ENCODE peak calls at places on chromosomes 11 and 22, in five cellular contexts. One of them, this sample, is unnamed.
A peak's percentile ranks its signal among the peaks of the same experiment; 100 is the strongest.

GRCh38 chr11:2576116-2576515 is 123.7 kb downstream of the KCNQ1OT1 start:
- DNase-seq in DND-41: no peak
- DNase-seq in fibroblast of lung: no peak
- DNase-seq in PC-3: no peak
- DNase-seq in neural progenitor cell: no peak
- DNase-seq in this sample: no peak

GRCh38 chr11:17898782-17899181 is 114.1 kb downstream of the SERGEF start:
- DNase-seq in DND-41: no peak
- DNase-seq in neural progenitor cell: no peak
- DNase-seq in PC-3: peak; percentile 10
- DNase-seq in fibroblast of lung: no peak
- DNase-seq in this sample: no peak

GRCh38 chr11:12086271-12087074 is 23.9 kb upstream of the MICAL2 start:
- DNase-seq in DND-41: no peak
- DNase-seq in PC-3: peak; percentile 90
- DNase-seq in neural progenitor cell: no peak
- DNase-seq in fibroblast of lung: peak; percentile 99
- DNase-seq in this sample: peak; percentile 98

GRCh38 chr22:37623075-37624016 is 14.7 kb downstream of the GGA1 start:
- DNase-seq in DND-41: peak; percentile 81
- DNase-seq in neural progenitor cell: peak; percentile 86
- DNase-seq in fibroblast of lung: no peak
- DNase-seq in PC-3: peak; percentile 44
- DNase-seq in this sample: no peak

GRCh38 chr11:96143016-96143670 is 199.9 kb downstream of the MAML2 start:
- DNase-seq in neural progenitor cell: peak; percentile 58
- DNase-seq in fibroblast of lung: peak; percentile 46
- DNase-seq in PC-3: no peak
- DNase-seq in DND-41: no peak
- DNase-seq in this sample: no peak

GRCh38 chr11:46356911-46357482 is 9.7 kb downstream of the DGKZ start:
- DNase-seq in DND-41: no peak
- DNase-seq in fibroblast of lung: peak; percentile 47
- DNase-seq in neural progenitor cell: no peak
- DNase-seq in PC-3: no peak
- DNase-seq in this sample: peak; percentile 29

GRCh38 chr11:114762437-114762836 is 84.1 kb downstream of the NXPE2 start:
- DNase-seq in neural progenitor cell: peak; percentile 83
- DNase-seq in fibroblast of lung: peak; percentile 47
- DNase-seq in PC-3: peak; percentile 75
- DNase-seq in DND-41: peak; percentile 29
- DNase-seq in this sample: peak; percentile 41

GRCh38 chr11:128711136-128711535 is 17.3 kb downstream of the FLI1 start:
- DNase-seq in fibroblast of lung: peak; percentile 88
- DNase-seq in DND-41: no peak
- DNase-seq in neural progenitor cell: no peak
- DNase-seq in PC-3: peak; percentile 88
- DNase-seq in this sample: peak; percentile 85

GRCh38 chr11:72451836-72452376 is 17.6 kb upstream of the CLPB start:
- DNase-seq in DND-41: no peak
- DNase-seq in neural progenitor cell: no peak
- DNase-seq in fibroblast of lung: no peak
- DNase-seq in PC-3: no peak
- DNase-seq in this sample: no peak

GRCh38 chr11:299081-299891 is at the start of gene IFITM5:
- DNase-seq in fibroblast of lung: no peak
- DNase-seq in PC-3: no peak
- DNase-seq in DND-41: no peak
- DNase-seq in neural progenitor cell: no peak
- DNase-seq in this sample: no peak

GRCh38 chr22:29431986-29432385 is 6.4 kb upstream of the RFPL1 start:
- DNase-seq in neural progenitor cell: peak; percentile 39
- DNase-seq in PC-3: no peak
- DNase-seq in DND-41: no peak
- DNase-seq in fibroblast of lung: no peak
- DNase-seq in this sample: no peak

GRCh38 chr11:132874638-132875037 is 657.7 kb downstream of the OPCML start:
- DNase-seq in fibroblast of lung: peak; percentile 96
- DNase-seq in neural progenitor cell: no peak
- DNase-seq in PC-3: peak; percentile 38
- DNase-seq in DND-41: no peak
- DNase-seq in this sample: peak; percentile 96

GRCh38 chr22:46070722-46071450 is 79.4 kb upstream of the PPARA start:
- DNase-seq in fibroblast of lung: peak; percentile 64
- DNase-seq in neural progenitor cell: peak; percentile 73
- DNase-seq in DND-41: no peak
- DNase-seq in PC-3: peak; percentile 70
- DNase-seq in this sample: no peak

GRCh38 chr22:46068908-46069481 is 81.3 kb upstream of the PPARA start:
- DNase-seq in fibroblast of lung: peak; percentile 87
- DNase-seq in DND-41: peak; percentile 66
- DNase-seq in neural progenitor cell: no peak
- DNase-seq in PC-3: peak; percentile 81
- DNase-seq in this sample: peak; percentile 84

GRCh38 chr22:46071451-46072029 is 78.8 kb upstream of the PPARA start:
- DNase-seq in DND-41: peak; percentile 92
- DNase-seq in fibroblast of lung: peak; percentile 95
- DNase-seq in PC-3: peak; percentile 89
- DNase-seq in neural progenitor cell: peak; percentile 74
- DNase-seq in this sample: peak; percentile 90

GRCh38 chr22:46069518-46070214 is 80.7 kb upstream of the PPARA start:
- DNase-seq in neural progenitor cell: no peak
- DNase-seq in PC-3: peak; percentile 92
- DNase-seq in DND-41: peak; percentile 91
- DNase-seq in fibroblast of lung: peak; percentile 91
- DNase-seq in this sample: peak; percentile 86

DNA sequence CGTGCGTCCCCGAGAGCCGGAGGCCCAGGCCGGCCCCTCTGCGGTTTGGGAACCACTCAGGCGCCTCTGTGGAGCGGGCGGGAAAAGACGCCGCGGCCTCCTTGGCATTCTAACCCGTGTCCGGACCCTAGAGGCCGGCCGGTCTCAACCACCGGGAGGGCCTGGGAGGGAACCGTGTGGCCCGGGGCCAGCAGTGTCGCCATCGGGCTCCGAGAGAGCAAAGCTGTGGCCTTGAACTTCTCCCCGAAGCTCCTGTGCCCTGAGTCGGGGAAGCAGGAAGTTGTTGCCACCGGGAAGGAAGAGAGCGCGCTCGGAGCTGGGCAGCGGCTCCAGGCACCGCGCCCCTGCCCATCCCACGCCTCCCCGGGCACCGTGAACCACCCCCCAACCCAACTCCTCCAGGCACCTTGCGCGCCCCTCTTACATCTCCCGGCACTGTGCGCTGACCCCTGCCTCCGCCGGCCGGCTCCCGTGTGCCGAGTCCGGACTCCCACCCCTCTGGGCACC is 80.1 kb upstream of the PPARA start:
- DNase-seq in PC-3: peak; percentile 45
- DNase-seq in neural progenitor cell: peak; percentile 53
- DNase-seq in fibroblast of lung: no peak
- DNase-seq in DND-41: peak; percentile 60
- DNase-seq in this sample: no peak
- TF ChIP-seq EZH2 in PC-3: no peak
- TF ChIP-seq EZH2 in neural progenitor cell: peak; percentile 99
- TF ChIP-seq EZH2 in fibroblast of lung: no peak
- TF ChIP-seq EZH2 in DND-41: no peak
- TF ChIP-seq EZH2 in this sample: no peak

DNA sequence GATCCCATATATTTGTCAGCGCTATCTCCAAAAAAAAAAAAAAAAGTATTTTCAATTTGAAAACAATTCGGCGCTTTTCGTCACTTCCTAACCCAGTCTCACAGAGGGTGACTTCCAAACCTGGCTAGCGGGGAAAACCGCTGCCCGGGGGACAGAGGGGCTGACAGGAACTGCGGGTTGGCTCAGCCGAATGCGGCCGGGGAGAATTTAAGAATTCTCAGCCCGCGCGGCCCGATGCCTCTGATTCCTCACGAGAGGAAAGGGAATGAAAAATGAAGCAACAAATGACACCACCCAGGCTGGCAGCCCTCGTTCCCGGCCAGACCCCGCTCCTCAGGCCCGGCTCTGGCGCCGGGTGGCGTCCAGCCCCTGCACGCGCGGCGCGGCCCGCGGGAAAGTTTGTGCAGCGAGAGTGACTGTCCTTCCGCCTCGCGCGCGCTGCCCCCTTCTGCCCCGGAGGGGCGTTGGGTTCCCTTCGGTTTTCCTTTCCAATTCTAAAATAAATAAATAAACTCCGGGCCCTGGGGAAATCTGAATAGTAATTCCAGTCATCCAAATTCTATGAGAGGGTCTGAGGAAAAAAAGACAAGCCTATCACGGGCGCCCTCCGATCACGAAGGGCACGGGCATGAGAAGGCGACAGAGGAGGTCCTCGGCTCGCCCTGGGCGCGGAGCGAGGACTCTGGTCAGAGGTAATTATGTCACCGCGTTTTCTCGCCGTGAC is 4.8 kb upstream of the PAX6 start:
- DNase-seq in neural progenitor cell: peak; percentile 57
- DNase-seq in fibroblast of lung: peak; percentile 18
- DNase-seq in DND-41: no peak
- DNase-seq in PC-3: no peak
- DNase-seq in this sample: peak; percentile 6
- H2AFZ ChIP-seq in neural progenitor cell: no peak overlapping the region
- H2AFZ ChIP-seq in fibroblast of lung: no peak overlapping the region
- H2AFZ ChIP-seq in DND-41: no peak overlapping the region
- H2AFZ ChIP-seq in PC-3: no peak overlapping the region
- H2AFZ ChIP-seq in this sample: peak overlapping the region; percentile 52

DNA sequence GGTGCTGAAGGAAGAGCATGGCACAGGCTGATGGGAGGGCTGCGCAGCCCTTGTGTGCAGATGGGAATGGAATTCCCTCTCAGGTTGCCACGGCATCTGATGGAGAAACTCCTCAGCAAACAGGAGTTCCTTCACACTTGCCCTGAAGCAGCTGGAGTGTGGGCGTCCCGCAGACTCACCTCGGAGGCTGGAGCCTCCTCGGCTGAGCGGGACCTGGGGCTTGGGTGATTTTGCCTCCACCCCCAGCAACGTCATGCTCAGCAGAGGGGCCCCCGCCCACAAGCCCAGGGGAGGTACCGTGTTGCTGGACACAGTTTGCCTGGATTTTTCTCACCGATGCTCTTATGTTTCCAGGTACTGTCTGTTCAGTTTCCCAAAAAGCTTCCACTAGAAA is 63.4 kb downstream of the MYO7A start:
- DNase-seq in DND-41: no peak
- DNase-seq in PC-3: peak; percentile 16
- DNase-seq in neural progenitor cell: no peak
- DNase-seq in fibroblast of lung: no peak
- DNase-seq in this sample: no peak
- TF ChIP-seq EZH2 in DND-41: no peak
- TF ChIP-seq EZH2 in PC-3: no peak
- TF ChIP-seq EZH2 in neural progenitor cell: no peak
- TF ChIP-seq EZH2 in fibroblast of lung: no peak
- TF ChIP-seq EZH2 in this sample: no peak

GRCh38 chr11:113141010-113141409 is 173.4 kb upstream of the TTC12 start:
- DNase-seq in fibroblast of lung: no peak
- DNase-seq in DND-41: no peak
- DNase-seq in PC-3: no peak
- DNase-seq in neural progenitor cell: no peak
- DNase-seq in this sample: no peak
- H2AFZ ChIP-seq in fibroblast of lung: no peak overlapping the region
- H2AFZ ChIP-seq in DND-41: no peak overlapping the region
- H2AFZ ChIP-seq in PC-3: no peak overlapping the region
- H2AFZ ChIP-seq in neural progenitor cell: no peak overlapping the region
- H2AFZ ChIP-seq in this sample: no peak overlapping the region

GRCh38 chr22:50271011-50271394 is 823 bp upstream of the MAPK11 start:
- DNase-seq in fibroblast of lung: no peak
- DNase-seq in PC-3: no peak
- DNase-seq in DND-41: no peak
- DNase-seq in neural progenitor cell: no peak
- DNase-seq in this sample: no peak
- TF ChIP-seq EZH2 in fibroblast of lung: no peak
- TF ChIP-seq EZH2 in PC-3: no peak
- TF ChIP-seq EZH2 in DND-41: no peak
- TF ChIP-seq EZH2 in neural progenitor cell: no peak
- TF ChIP-seq EZH2 in this sample: no peak

DNA sequence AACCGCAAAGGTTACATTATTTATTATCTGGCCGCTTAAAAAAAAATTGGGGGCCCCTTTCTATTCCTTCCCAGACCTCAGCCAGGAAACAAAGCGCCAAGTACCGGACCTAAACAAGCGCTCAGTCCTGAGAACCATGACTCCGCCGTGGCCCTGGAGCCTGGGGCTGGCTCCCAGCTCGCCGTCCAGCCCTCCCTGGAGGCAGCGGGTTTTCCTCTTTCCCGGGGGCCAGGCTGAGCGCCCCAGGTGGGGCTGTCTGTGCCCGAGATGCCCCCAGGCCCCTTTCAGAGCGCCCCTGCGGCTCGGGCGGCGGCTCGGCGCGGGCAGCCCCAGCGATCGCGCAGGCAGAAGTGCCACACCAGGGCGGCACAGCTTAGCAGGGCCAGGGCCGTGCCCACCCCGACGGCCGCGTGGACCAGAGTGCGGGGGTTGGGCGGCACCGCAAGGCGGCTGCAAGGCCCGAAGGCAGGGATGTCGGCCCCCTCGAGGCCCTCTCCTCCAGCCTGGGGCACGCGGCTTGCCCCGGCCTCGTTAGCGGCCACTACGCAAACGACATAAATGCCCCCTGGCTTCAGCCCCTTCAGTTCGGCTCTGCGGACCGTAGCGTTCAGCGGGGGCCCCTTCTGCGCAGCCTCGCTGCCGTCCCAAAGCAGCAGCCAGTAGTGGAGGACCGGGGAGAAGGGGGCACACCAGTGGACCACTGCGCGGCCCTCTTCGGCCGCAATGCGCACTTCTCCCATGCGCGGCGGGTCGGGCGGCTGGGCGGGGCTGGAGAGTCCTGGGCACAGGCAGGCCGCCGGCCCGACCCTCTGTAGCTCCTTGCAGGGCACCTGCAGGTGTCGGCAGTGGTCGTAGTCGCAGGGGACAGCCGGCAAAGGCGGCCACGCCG is 1.6 kb downstream of the LRRN4CL start:
- DNase-seq in DND-41: no peak
- DNase-seq in neural progenitor cell: no peak
- DNase-seq in fibroblast of lung: no peak
- DNase-seq in PC-3: no peak
- DNase-seq in this sample: no peak
- H2AFZ ChIP-seq in DND-41: no peak overlapping the region
- H2AFZ ChIP-seq in neural progenitor cell: no peak overlapping the region
- H2AFZ ChIP-seq in fibroblast of lung: peak overlapping the region; percentile 33
- H2AFZ ChIP-seq in PC-3: no peak overlapping the region
- H2AFZ ChIP-seq in this sample: peak overlapping the region; percentile 73